ENCODE peak calls at places on chromosomes 7 and 10, in six cellular contexts. S, Q, K, A, J and O are unnamed samples.
A peak's percentile ranks its signal among the peaks of the same experiment; 100 is the strongest.

GRCh38 chr7:138137423-138138171 is 61.3 kb downstream of the AKR1D1 start:
- DNase-seq in S (no peak), Q (no peak), K (peak; percentile 32), A (no peak), J (no peak), O (no peak)

GRCh38 chr7:74104702-74105101 is 21.1 kb downstream of the LIMK1 start:
- DNase-seq in J (no peak), A (no peak), K (no peak), Q (peak; percentile 50), S (no peak), O (no peak)

GRCh38 chr10:93458821-93459257 is 23.3 kb downstream of the MYOF start:
- DNase-seq in A (no peak), S (peak; percentile 100), K (no peak), J (peak; percentile 82), Q (peak; percentile 100), O (peak; percentile 80)

GRCh38 chr10:63267414-63268138 is 134.4 kb downstream of the NRBF2 start:
- DNase-seq in K (no peak), J (no peak), Q (peak; percentile 75), A (no peak), S (peak; percentile 56), O (peak; percentile 53)

GRCh38 chr7:5143106-5143505 is 46.9 kb upstream of the WIPI2 start:
- DNase-seq in Q (no peak), K (peak; percentile 14), A (peak; percentile 23), S (no peak), J (no peak), O (no peak)

GRCh38 chr10:89992575-89992974 is 291.2 kb downstream of the KIF20B start:
- DNase-seq in Q (no peak), A (no peak), K (no peak), S (no peak), J (no peak), O (no peak)

GRCh38 chr10:109343293-109343692 is 580.0 kb downstream of the XPNPEP1 start:
- DNase-seq in K (no peak), J (no peak), A (no peak), Q (peak; percentile 88), S (no peak), O (no peak)

GRCh38 chr7:36391436-36392198 is 2.0 kb downstream of the ANLN start:
- DNase-seq in S (no peak), A (no peak), K (peak; percentile 54), J (no peak), Q (no peak), O (no peak)

GRCh38 chr10:26481914-26482550 is 43.9 kb downstream of the APBB1IP start:
- DNase-seq in A (no peak), Q (no peak), S (no peak), K (no peak), J (no peak), O (no peak)

GRCh38 chr10:7952251-7952650 is 102.2 kb upstream of the GATA3 start:
- DNase-seq in K (no peak), Q (no peak), J (no peak), S (no peak), A (no peak), O (no peak)

GRCh38 chr10:4431114-4431862 is 394.7 kb upstream of the AKR1E2 start:
- DNase-seq in A (no peak), S (no peak), J (no peak), K (no peak), Q (peak; percentile 95), O (peak; percentile 18)

GRCh38 chr7:65251851-65252620 is 121.6 kb upstream of the ZNF92 start:
- DNase-seq in J (peak; percentile 78), A (no peak), S (no peak), K (no peak), Q (peak; percentile 55), O (peak; percentile 51)

GRCh38 chr7:150754950-150755349 is 17.7 kb downstream of the GIMAP5 start:
- DNase-seq in S (no peak), Q (no peak), A (no peak), K (no peak), J (no peak), O (no peak)

GRCh38 chr10:102409604-102410426 is 8.8 kb downstream of the PSD start:
- DNase-seq in S (no peak), K (no peak), J (no peak), Q (no peak), A (no peak), O (no peak)

GRCh38 chr7:125651823-125652528 is 722.4 kb upstream of the POT1 start:
- DNase-seq in K (no peak), S (no peak), A (no peak), J (no peak), Q (no peak), O (no peak)

GRCh38 chr10:132965411-132966057 is 23.2 kb upstream of the CFAP46 start:
- DNase-seq in S (no peak), K (no peak), A (no peak), Q (no peak), J (no peak), O (no peak)

GRCh38 chr10:47374611-47375536 is 9.2 kb downstream of the ZNF488 start:
- DNase-seq in Q (peak; percentile 50), J (no peak), K (no peak), A (no peak), S (peak; percentile 72), O (no peak)

GRCh38 chr10:67772894-67773511 is 65.0 kb downstream of the DNAJC12 start:
- DNase-seq in A (no peak), K (peak; percentile 67), Q (peak; percentile 51), S (no peak), J (no peak), O (no peak)